ENCODE peak calls at places on chromosomes 2 and 18, in four cellular contexts. A is stimulated activated CD4-positive, alpha-beta T cell treated with anti-CD3 and anti-CD28 coated beads, TNF-alpha, amount 100 ng/mL, for 48 hours; Q is cardiac fibroblast; W is AG09309. L is an unnamed sample.

GRCh38 chr18:15198116-15198389 is 450.1 kb downstream of the ANKRD30B start:
- DNase-seq in A (no peak), Q (no peak), W (no peak), L (no peak)

GRCh38 chr2:76850969-76851368 is 671.2 kb downstream of the LRRTM4 start:
- DNase-seq in A (no peak), Q (no peak), W (no peak), L (no peak)

GRCh38 chr18:53799134-53799533 is 425.3 kb downstream of the MBD2 start:
- DNase-seq in A (no peak), Q (peak; percentile 41), W (no peak), L (no peak)

GRCh38 chr2:177338177-177338721 is 54.3 kb upstream of the AGPS start:
- DNase-seq in A (no peak), Q (peak; percentile 70), W (no peak), L (no peak)

GRCh38 chr2:102753563-102754159 is 8.2 kb upstream of the TMEM182 start:
- DNase-seq in A (no peak), Q (peak; percentile 66), W (peak; percentile 31), L (peak; percentile 37)

GRCh38 chr2:64311948-64312621 is 141.9 kb upstream of the LGALSL start:
- DNase-seq in A (no peak), Q (peak; percentile 97), W (peak; percentile 69), L (peak; percentile 83)

GRCh38 chr2:74083750-74084149 is 64.0 kb downstream of the BOLA3 start:
- DNase-seq in A (no peak), Q (no peak), W (no peak), L (no peak)

GRCh38 chr18:74682141-74682997 is 84.7 kb downstream of the ZNF407 start:
- DNase-seq in A (no peak), Q (peak; percentile 6), W (no peak), L (no peak)

GRCh38 chr2:28681216-28681981 is 70.2 kb upstream of the PPP1CB start:
- DNase-seq in A (peak; percentile 31), Q (peak; percentile 78), W (no peak), L (no peak)

GRCh38 chr2:62884514-62884913 is 166.1 kb upstream of the OTX1 start:
- DNase-seq in A (no peak), Q (peak; percentile 14), W (peak; percentile 4), L (no peak)

GRCh38 chr18:57802166-57802868 is 798 bp downstream of the ATP8B1 start:
- DNase-seq in A (no peak), Q (no peak), W (no peak), L (no peak)

GRCh38 chr18:27772081-27772480 is 404.8 kb downstream of the CDH2 start:
- DNase-seq in A (no peak), Q (no peak), W (no peak), L (no peak)

GRCh38 chr18:76494181-76494540 is 881 bp downstream of the ZNF516 start:
- DNase-seq in A (no peak), Q (peak; percentile 47), W (no peak), L (no peak)

GRCh38 chr2:126893153-126893552 is 5.5 kb upstream of the TEX51 start:
- DNase-seq in A (no peak), Q (no peak), W (no peak), L (no peak)

GRCh38 chr2:140863713-140864112 is 1267.1 kb downstream of the LRP1B start:
- DNase-seq in A (no peak), Q (peak; percentile 82), W (peak; percentile 7), L (no peak)